ENCODE peak calls at places on chromosomes 3 and 15, in four cellular contexts. N, G, S and J are unnamed samples.

GRCh38 chr3:117074833-117075232 is 365.3 kb downstream of the TUSC7 start:
- DNase-seq in N (no peak), S (no peak), G (no peak), J (no peak)

GRCh38 chr15:74291101-74292071 is 55.3 kb downstream of the CCDC33 start:
- DNase-seq in G (peak; percentile 75), N (peak; percentile 98), S (peak; percentile 86), J (peak; percentile 74)

GRCh38 chr3:168671091-168671490 is 575.4 kb upstream of the GOLIM4 start:
- DNase-seq in S (no peak), G (no peak), N (no peak), J (no peak)

GRCh38 chr3:174737966-174738365 is 121.2 kb upstream of the NAALADL2 start:
- DNase-seq in N (no peak), S (no peak), G (no peak), J (no peak)

GRCh38 chr15:68204776-68205557 is at the start of gene CALML4:
- DNase-seq in S (no peak), N (peak; percentile 42), G (peak; percentile 62), J (peak; percentile 90)

GRCh38 chr15:51837784-51838183 is 8.3 kb downstream of the TMOD3 start:
- DNase-seq in G (no peak), S (no peak), N (no peak), J (no peak)

GRCh38 chr15:64004582-64004981 is 41.7 kb downstream of the DAPK2 start:
- DNase-seq in N (no peak), G (no peak), S (no peak), J (peak; percentile 80)

GRCh38 chr15:67013696-67014095 is 51.7 kb upstream of the SMAD3 start:
- DNase-seq in G (no peak), S (no peak), N (peak; percentile 87), J (no peak)

GRCh38 chr15:40258544-40258943 is 19.7 kb downstream of the PAK6 start:
- DNase-seq in S (no peak), G (no peak), N (peak; percentile 78), J (no peak)

GRCh38 chr15:82539690-82540054 is 585 bp downstream of the RPS17 start:
- DNase-seq in N (no peak), G (no peak), S (no peak), J (no peak)

GRCh38 chr3:149466192-149466591 is 8.3 kb upstream of the TM4SF4 start:
- DNase-seq in S (no peak), N (peak; percentile 62), G (no peak), J (no peak)

GRCh38 chr3:129005526-129006303 is 4.6 kb downstream of the EFCC1 start:
- DNase-seq in S (no peak), G (no peak), N (no peak), J (peak; percentile 63)

GRCh38 chr15:43383070-43383469 is 12.2 kb downstream of the TUBGCP4 start:
- DNase-seq in G (no peak), N (no peak), S (no peak), J (no peak)

GRCh38 chr3:177237206-177237605 is 39.9 kb upstream of the TBL1XR1 start:
- DNase-seq in N (no peak), G (no peak), S (no peak), J (no peak)

GRCh38 chr15:59247364-59247763 is 40.7 kb downstream of the LDHAL6B start:
- DNase-seq in S (no peak), G (no peak), N (peak; percentile 92), J (peak; percentile 61)

GRCh38 chr3:101466465-101467309 is 46.3 kb downstream of the SENP7 start:
- DNase-seq in G (no peak), N (peak; percentile 38), S (peak; percentile 77), J (peak; percentile 45)

GRCh38 chr15:82551646-82552247 is 11.5 kb upstream of the RPS17 start:
- DNase-seq in N (no peak), S (no peak), G (no peak), J (no peak)

GRCh38 chr3:172112348-172113123 is 73.2 kb downstream of the FNDC3B start:
- DNase-seq in G (no peak), S (no peak), N (no peak), J (no peak)

GRCh38 chr3:172115787-172116186 is 76.4 kb downstream of the FNDC3B start:
- DNase-seq in G (no peak), S (no peak), N (no peak), J (no peak)

GRCh38 chr3:172111163-172111562 is 71.8 kb downstream of the FNDC3B start:
- DNase-seq in G (no peak), S (no peak), N (no peak), J (no peak)

GRCh38 chr3:172115059-172115458 is 75.7 kb downstream of the FNDC3B start:
- DNase-seq in G (no peak), N (no peak), S (no peak), J (no peak)

GRCh38 chr3:172113710-172114109 is 74.3 kb downstream of the FNDC3B start:
- DNase-seq in G (no peak), S (no peak), N (no peak), J (no peak)
- TF ChIP-seq POLR2AphosphoS5 in G (no peak), S (no peak), N (no peak), J (no peak)

DNA sequence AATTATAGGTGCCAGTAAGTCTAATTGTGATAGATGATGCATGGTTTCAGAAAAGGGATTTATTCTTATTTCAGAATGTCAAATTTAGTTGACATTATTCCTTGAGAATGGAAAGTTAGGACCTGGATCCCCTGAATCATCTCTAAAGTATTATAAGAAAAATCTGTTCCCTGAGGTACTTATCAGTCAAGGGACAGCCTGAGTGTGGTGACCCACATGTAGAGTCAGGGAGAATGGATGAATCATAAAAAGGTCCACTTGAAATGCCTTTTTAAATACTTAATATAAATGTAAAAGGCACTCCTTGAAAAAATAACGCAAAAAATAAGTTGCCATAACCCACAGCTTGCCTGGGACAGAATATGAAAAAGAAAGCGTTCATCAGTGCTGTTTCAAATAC is 208.3 kb downstream of the EPHA3 start:
- DNase-seq in S (no peak), N (no peak), G (no peak), J (no peak)
- TF ChIP-seq POLR2AphosphoS5 in S (no peak), N (no peak), G (no peak), J (no peak)

DNA sequence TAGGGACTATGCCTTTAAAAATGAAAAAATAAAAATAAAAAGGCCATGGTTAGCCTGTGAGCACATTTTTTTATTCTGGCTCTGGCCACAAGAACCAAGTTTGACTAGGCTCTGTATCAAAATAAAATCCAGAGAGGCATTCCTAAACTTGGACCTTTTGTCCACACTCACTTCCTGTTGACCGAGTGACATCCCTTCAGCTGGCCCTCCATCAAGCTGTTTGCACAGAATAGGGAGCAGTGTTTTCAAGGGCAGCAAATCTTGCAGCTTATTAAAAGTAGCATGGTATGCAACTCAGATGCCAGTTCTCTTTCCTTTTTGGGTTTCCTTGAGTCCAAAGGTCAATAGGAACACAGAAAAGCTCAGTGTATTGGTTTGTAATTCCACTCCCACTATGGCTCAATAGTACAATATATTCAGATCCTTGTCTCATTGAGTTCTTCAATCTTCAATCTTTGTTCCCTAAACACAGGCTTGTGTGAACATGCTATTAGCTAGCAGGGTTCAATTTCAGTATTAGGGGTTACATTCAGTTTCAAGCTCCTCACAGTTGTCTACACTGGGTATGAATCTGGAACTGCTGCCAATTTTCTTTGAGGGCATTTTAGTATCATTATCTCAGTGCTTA is 244.5 kb downstream of the RBMS3 start:
- DNase-seq in N (no peak), G (no peak), S (no peak), J (peak; percentile 55)
- TF ChIP-seq POLR2AphosphoS5 in N (no peak), G (peak; percentile 78), S (no peak), J (peak; percentile 78)

GRCh38 chr3:8505621-8506020 is 4.0 kb downstream of the LMCD1 start:
- DNase-seq in N (no peak), G (no peak), S (no peak), J (peak; percentile 68)
- TF ChIP-seq POLR2AphosphoS5 in N (no peak), G (peak; percentile 33), S (no peak), J (peak; percentile 64)

GRCh38 chr3:52670621-52671521 is 14.8 kb downstream of the PBRM1 start:
- DNase-seq in G (no peak), N (no peak), S (no peak), J (no peak)
- TF ChIP-seq POLR2AphosphoS5 in G (peak; percentile 53), N (no peak), S (peak; percentile 31), J (no peak)

GRCh38 chr3:170953229-170953628 is 44.8 kb upstream of the EIF5A2 start:
- DNase-seq in S (no peak), G (no peak), N (no peak), J (no peak)
- TF ChIP-seq POLR2AphosphoS5 in S (no peak), G (no peak), N (no peak), J (no peak)

GRCh38 chr15:85828869-85829268 is 34.1 kb upstream of the KLHL25 start:
- DNase-seq in G (no peak), N (no peak), S (no peak), J (no peak)
- TF ChIP-seq POLR2AphosphoS5 in G (no peak), N (no peak), S (no peak), J (no peak)

GRCh38 chr3:187398955-187399354 is 30.8 kb downstream of the RTP4 start:
- DNase-seq in N (no peak), G (no peak), S (no peak), J (no peak)
- TF ChIP-seq POLR2AphosphoS5 in N (no peak), G (no peak), S (no peak), J (no peak)

DNA sequence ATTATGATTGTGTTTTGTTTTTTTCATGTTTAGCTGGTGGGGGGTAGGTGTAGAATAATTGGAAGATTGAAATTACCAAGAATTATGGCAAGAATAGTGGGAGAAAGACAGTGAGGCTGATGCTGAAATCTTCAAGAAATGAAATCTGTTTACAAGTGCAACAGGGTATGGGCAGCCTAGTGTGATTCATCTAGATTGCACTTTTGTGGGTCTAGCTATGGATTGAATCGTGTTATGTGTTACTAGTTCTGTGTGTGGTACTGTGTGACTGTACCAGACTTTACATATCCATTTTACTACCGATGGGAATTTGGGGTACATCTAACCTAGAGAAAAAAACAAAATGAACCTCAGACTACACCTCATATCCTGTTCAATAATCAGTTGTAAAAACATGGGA is 47.7 kb downstream of the OPA1 start:
- DNase-seq in N (no peak), S (no peak), G (no peak), J (no peak)
- TF ChIP-seq POLR2AphosphoS5 in N (no peak), S (no peak), G (no peak), J (no peak)